ENCODE peak calls at places on chromosome 5, in seven cellular contexts. L is stimulated activated naive CD4-positive, alpha-beta T cell; X is NCI-H774; S is AML-193; U is NCI-H1417; T is endothelial cell; K is neural progenitor cell. Q is an unnamed sample.

GRCh38 chr5:113452941-113453340 is 18.2 kb upstream of the TSSK1B start:
- DNase-seq in L (no peak), X (no peak), S (no peak), U (no peak), T (no peak), K (no peak), Q (no peak)

GRCh38 chr5:123455640-123456039 is 32.4 kb upstream of the CEP120 start:
- DNase-seq in L (no peak), X (no peak), S (peak), U (no peak), T (no peak), K (no peak), Q (no peak)

GRCh38 chr5:177378884-177379883 is 5.0 kb upstream of the SLC34A1 start:
- DNase-seq in L (no peak), X (no peak), S (no peak), U (no peak), T (no peak), K (no peak), Q (no peak)

GRCh38 chr5:53425598-53426516 is 54.6 kb upstream of the FST start:
- DNase-seq in L (no peak), X (no peak), S (peak), U (peak), T (peak), K (peak), Q (no peak)

GRCh38 chr5:101271416-101271815 is 368.3 kb upstream of the ST8SIA4 start:
- DNase-seq in L (no peak), X (no peak), S (no peak), U (no peak), T (no peak), K (no peak), Q (no peak)

GRCh38 chr5:130136300-130136699 is 232.0 kb downstream of the CHSY3 start:
- DNase-seq in L (no peak), X (no peak), S (no peak), U (no peak), T (no peak), K (no peak), Q (no peak)

GRCh38 chr5:151719228-151719861 is 32.6 kb upstream of the SPARC start:
- DNase-seq in L (no peak), X (no peak), S (peak), U (no peak), T (peak), K (peak), Q (no peak)

GRCh38 chr5:151427258-151427657 is 20.1 kb upstream of the SLC36A1 start:
- DNase-seq in L (no peak), X (no peak), S (no peak), U (peak), T (no peak), K (no peak), Q (no peak)

GRCh38 chr5:114544561-114544960 is 182.7 kb downstream of the KCNN2 start:
- DNase-seq in L (no peak), X (no peak), S (no peak), U (no peak), T (no peak), K (peak), Q (no peak)

GRCh38 chr5:2282034-2282690 is 399.4 kb upstream of the IRX4 start:
- DNase-seq in L (no peak), X (no peak), S (no peak), U (no peak), T (no peak), K (peak), Q (no peak)

GRCh38 chr5:6585168-6585567 is 47.7 kb downstream of the NSUN2 start:
- DNase-seq in L (no peak), X (no peak), S (no peak), U (no peak), T (no peak), K (no peak), Q (no peak)

GRCh38 chr5:1255081-1255561 is 29.9 kb downstream of the SLC6A18 start:
- DNase-seq in L (peak), X (no peak), S (no peak), U (peak), T (no peak), K (no peak), Q (peak)

GRCh38 chr5:121304838-121305237 is 546.8 kb upstream of the FTMT start:
- DNase-seq in L (no peak), X (no peak), S (no peak), U (no peak), T (no peak), K (no peak), Q (no peak)

GRCh38 chr5:35651002-35651756 is 33.5 kb downstream of the SPEF2 start:
- DNase-seq in L (peak), X (no peak), S (peak), U (no peak), T (peak), K (peak), Q (peak)

GRCh38 chr5:42064821-42065220 is 139.7 kb downstream of the FBXO4 start:
- DNase-seq in L (no peak), X (no peak), S (no peak), U (no peak), T (no peak), K (no peak), Q (no peak)

GRCh38 chr5:5387192-5387591 is 35.3 kb upstream of the ICE1 start:
- DNase-seq in L (no peak), X (no peak), S (no peak), U (no peak), T (no peak), K (no peak), Q (no peak)

GRCh38 chr5:24475101-24475500 is 169.7 kb downstream of the CDH10 start:
- DNase-seq in L (no peak), X (no peak), S (no peak), U (no peak), T (no peak), K (no peak), Q (no peak)

GRCh38 chr5:154523104-154523503 is 45.1 kb upstream of the HAND1 start:
- DNase-seq in L (no peak), X (no peak), S (no peak), U (no peak), T (no peak), K (no peak), Q (no peak)

GRCh38 chr5:82105457-82105856 is 133.6 kb downstream of the ATG10 start:
- DNase-seq in L (no peak), X (no peak), S (no peak), U (no peak), T (no peak), K (peak), Q (no peak)

GRCh38 chr5:14685757-14686156 is 21.2 kb downstream of the OTULIN start:
- DNase-seq in L (peak), X (peak), S (peak), U (peak), T (peak), K (peak), Q (peak)

GRCh38 chr5:36392818-36393217 is 91.1 kb upstream of the RANBP3L start:
- DNase-seq in L (no peak), X (no peak), S (no peak), U (no peak), T (no peak), K (no peak), Q (no peak)

GRCh38 chr5:138054863-138055558 is 22.1 kb upstream of the FAM13B start:
- DNase-seq in L (no peak), X (peak), S (no peak), U (no peak), T (no peak), K (peak), Q (no peak)

GRCh38 chr5:60634054-60634453 is 65.9 kb downstream of the DEPDC1B start:
- DNase-seq in L (no peak), X (no peak), S (no peak), U (no peak), T (no peak), K (no peak), Q (no peak)

GRCh38 chr5:158154226-158155005 is 295.5 kb upstream of the CLINT1 start:
- DNase-seq in L (no peak), X (no peak), S (no peak), U (no peak), T (no peak), K (no peak), Q (no peak)

GRCh38 chr5:34627794-34628193 is 28.3 kb upstream of the RAI14 start:
- DNase-seq in L (no peak), X (no peak), S (no peak), U (no peak), T (no peak), K (no peak), Q (no peak)

GRCh38 chr5:176528761-176529115 is 8.5 kb downstream of the RNF44 start:
- DNase-seq in L (no peak), X (no peak), S (no peak), U (no peak), T (no peak), K (no peak), Q (no peak)

GRCh38 chr5:23466401-23466886 is 41.0 kb upstream of the PRDM9 start:
- DNase-seq in L (no peak), X (no peak), S (peak), U (no peak), T (no peak), K (peak), Q (no peak)

GRCh38 chr5:132391247-132391646 is 21.7 kb downstream of the SLC22A5 start:
- DNase-seq in L (no peak), X (no peak), S (no peak), U (no peak), T (no peak), K (no peak), Q (no peak)

Q was measured in naive thymus-derived CD4-positive, alpha-beta T cell.